ENCODE peak calls at places on chromosomes 11 and 22, in five cellular contexts. Q is CD8-positive, alpha-beta T cell; B is cortex of kidney; G is AG08395; Y is activated CD8-positive, alpha-beta memory T cell treated with anti-CD3 and anti-CD28 coated beads, Interleukin-2, amount 50 U/mL, for 4 hours. D is an unnamed sample.

GRCh38 chr22:27105142-27106025 is 448.0 kb downstream of the MIAT start:
- DNase-seq in Y (no peak), B (no peak), Q (no peak), G (peak), D (peak)

GRCh38 chr11:69599502-69599901 is 41.5 kb upstream of the CCND1 start:
- DNase-seq in Q (no peak), G (peak), B (no peak), Y (no peak), D (no peak)

GRCh38 chr11:97574976-97575665 is 1185.3 kb downstream of the JRKL start:
- DNase-seq in G (no peak), Y (no peak), Q (no peak), B (no peak), D (no peak)

GRCh38 chr11:23413057-23413456 is 552.8 kb upstream of the CCDC179 start:
- DNase-seq in Q (no peak), G (no peak), Y (no peak), B (no peak), D (no peak)

GRCh38 chr11:3836903-3837302 is 3.9 kb downstream of the RHOG start:
- DNase-seq in Q (peak), G (no peak), Y (peak), B (no peak), D (no peak)

GRCh38 chr22:12601870-12602779 is 2925.9 kb upstream of the OR11H1 start:
- DNase-seq in G (no peak), B (no peak), Q (no peak), Y (no peak), D (peak)

GRCh38 chr11:116986521-116987105 is 111.6 kb downstream of the SIK3 start:
- DNase-seq in B (no peak), Y (no peak), Q (no peak), G (peak), D (peak)

GRCh38 chr11:77515483-77515882 is 41.6 kb upstream of the PAK1 start:
- DNase-seq in G (no peak), Q (no peak), Y (no peak), B (no peak), D (no peak)